ENCODE peak calls at places on chromosomes 16 and 17, in six cellular contexts. One of them, this sample, is unnamed.

GRCh38 chr17:39450051-39450450 is 1.0 kb downstream of the MED1 start:
- DNase-seq in ovary: no peak
- DNase-seq in HCT116: no peak
- DNase-seq in ascending aorta: no peak
- DNase-seq in dorsolateral prefrontal cortex: no peak
- DNase-seq in CD8-positive, alpha-beta memory T cell: no peak
- DNase-seq in this sample: peak

GRCh38 chr17:73042809-73043685 is 49.4 kb downstream of the SLC39A11 start:
- DNase-seq in ovary: no peak
- DNase-seq in HCT116: no peak
- DNase-seq in ascending aorta: no peak
- DNase-seq in dorsolateral prefrontal cortex: no peak
- DNase-seq in CD8-positive, alpha-beta memory T cell: no peak
- DNase-seq in this sample: peak

GRCh38 chr17:4934173-4934979 is 2.3 kb downstream of the GP1BA start:
- DNase-seq in ovary: no peak
- DNase-seq in HCT116: no peak
- DNase-seq in ascending aorta: no peak
- DNase-seq in dorsolateral prefrontal cortex: no peak
- DNase-seq in CD8-positive, alpha-beta memory T cell: peak
- DNase-seq in this sample: no peak

GRCh38 chr17:82492647-82493516 is 26.6 kb upstream of the FOXK2 start:
- DNase-seq in ovary: no peak
- DNase-seq in HCT116: no peak
- DNase-seq in ascending aorta: no peak
- DNase-seq in dorsolateral prefrontal cortex: no peak
- DNase-seq in CD8-positive, alpha-beta memory T cell: no peak
- DNase-seq in this sample: no peak

GRCh38 chr16:18809165-18809564 is 7.8 kb upstream of the ARL6IP1 start:
- DNase-seq in ovary: no peak
- DNase-seq in HCT116: no peak
- DNase-seq in ascending aorta: no peak
- DNase-seq in dorsolateral prefrontal cortex: no peak
- DNase-seq in CD8-positive, alpha-beta memory T cell: no peak
- DNase-seq in this sample: no peak

GRCh38 chr17:59423137-59423703 is 91.8 kb downstream of the YPEL2 start:
- DNase-seq in ovary: peak
- DNase-seq in HCT116: peak
- DNase-seq in ascending aorta: no peak
- DNase-seq in dorsolateral prefrontal cortex: no peak
- DNase-seq in CD8-positive, alpha-beta memory T cell: no peak
- DNase-seq in this sample: peak

GRCh38 chr17:73308017-73308823 is 3.6 kb downstream of the CDC42EP4 start:
- DNase-seq in ovary: peak
- DNase-seq in HCT116: peak
- DNase-seq in ascending aorta: no peak
- DNase-seq in dorsolateral prefrontal cortex: no peak
- DNase-seq in CD8-positive, alpha-beta memory T cell: no peak
- DNase-seq in this sample: peak

GRCh38 chr17:37327341-37328090 is 48.3 kb upstream of the C17orf78 start:
- DNase-seq in ovary: no peak
- DNase-seq in HCT116: no peak
- DNase-seq in ascending aorta: no peak
- DNase-seq in dorsolateral prefrontal cortex: no peak
- DNase-seq in CD8-positive, alpha-beta memory T cell: no peak
- DNase-seq in this sample: no peak

GRCh38 chr16:30700491-30700890 is 1.5 kb downstream of the SRCAP start:
- DNase-seq in ovary: no peak
- DNase-seq in HCT116: no peak
- DNase-seq in ascending aorta: no peak
- DNase-seq in dorsolateral prefrontal cortex: no peak
- DNase-seq in CD8-positive, alpha-beta memory T cell: no peak
- DNase-seq in this sample: no peak

GRCh38 chr16:14401839-14402115 is 228.3 kb downstream of the PARN start:
- DNase-seq in ovary: no peak
- DNase-seq in HCT116: no peak
- DNase-seq in ascending aorta: no peak
- DNase-seq in dorsolateral prefrontal cortex: no peak
- DNase-seq in CD8-positive, alpha-beta memory T cell: no peak
- DNase-seq in this sample: no peak

GRCh38 chr17:44375196-44376017 is 11.8 kb upstream of the FAM171A2 start:
- DNase-seq in ovary: no peak
- DNase-seq in HCT116: no peak
- DNase-seq in ascending aorta: no peak
- DNase-seq in dorsolateral prefrontal cortex: no peak
- DNase-seq in CD8-positive, alpha-beta memory T cell: no peak
- DNase-seq in this sample: no peak

GRCh38 chr16:74226361-74226979 is 70.1 kb upstream of the PSMD7 start:
- DNase-seq in ovary: no peak
- DNase-seq in HCT116: peak
- DNase-seq in ascending aorta: no peak
- DNase-seq in dorsolateral prefrontal cortex: no peak
- DNase-seq in CD8-positive, alpha-beta memory T cell: no peak
- DNase-seq in this sample: no peak

GRCh38 chr16:14275934-14276333 is 204.8 kb downstream of the MRTFB start:
- DNase-seq in ovary: no peak
- DNase-seq in HCT116: no peak
- DNase-seq in ascending aorta: no peak
- DNase-seq in dorsolateral prefrontal cortex: no peak
- DNase-seq in CD8-positive, alpha-beta memory T cell: no peak
- DNase-seq in this sample: no peak

GRCh38 chr17:70855401-70856054 is 686.2 kb downstream of the KCNJ2 start:
- DNase-seq in ovary: no peak
- DNase-seq in HCT116: no peak
- DNase-seq in ascending aorta: no peak
- DNase-seq in dorsolateral prefrontal cortex: no peak
- DNase-seq in CD8-positive, alpha-beta memory T cell: no peak
- DNase-seq in this sample: no peak

GRCh38 chr17:63843387-63844292 is 1.2 kb upstream of the SMARCD2 start:
- DNase-seq in ovary: peak
- DNase-seq in HCT116: peak
- DNase-seq in ascending aorta: no peak
- DNase-seq in dorsolateral prefrontal cortex: no peak
- DNase-seq in CD8-positive, alpha-beta memory T cell: peak
- DNase-seq in this sample: peak

GRCh38 chr16:16014329-16015224 is 65.2 kb downstream of the ABCC1 start:
- DNase-seq in ovary: peak
- DNase-seq in HCT116: no peak
- DNase-seq in ascending aorta: peak
- DNase-seq in dorsolateral prefrontal cortex: no peak
- DNase-seq in CD8-positive, alpha-beta memory T cell: no peak
- DNase-seq in this sample: no peak

GRCh38 chr16:29315916-29316517 is 90.5 kb downstream of the NPIPB11 start:
- DNase-seq in ovary: no peak
- DNase-seq in HCT116: no peak
- DNase-seq in ascending aorta: no peak
- DNase-seq in dorsolateral prefrontal cortex: no peak
- DNase-seq in CD8-positive, alpha-beta memory T cell: no peak
- DNase-seq in this sample: peak

GRCh38 chr17:34393401-34393800 is 30.4 kb upstream of the CCL1 start:
- DNase-seq in ovary: no peak
- DNase-seq in HCT116: no peak
- DNase-seq in ascending aorta: no peak
- DNase-seq in dorsolateral prefrontal cortex: no peak
- DNase-seq in CD8-positive, alpha-beta memory T cell: no peak
- DNase-seq in this sample: no peak

GRCh38 chr17:82113941-82114340 is 15.9 kb upstream of the FASN start:
- DNase-seq in ovary: no peak
- DNase-seq in HCT116: no peak
- DNase-seq in ascending aorta: no peak
- DNase-seq in dorsolateral prefrontal cortex: no peak
- DNase-seq in CD8-positive, alpha-beta memory T cell: no peak
- DNase-seq in this sample: no peak

GRCh38 chr16:85028638-85029412 is 1.2 kb downstream of the KIAA0513 start:
- DNase-seq in ovary: peak
- DNase-seq in HCT116: no peak
- DNase-seq in ascending aorta: peak
- DNase-seq in dorsolateral prefrontal cortex: no peak
- DNase-seq in CD8-positive, alpha-beta memory T cell: peak
- DNase-seq in this sample: peak

GRCh38 chr16:989354-989814 is 7.8 kb downstream of the SOX8 start:
- DNase-seq in ovary: no peak
- DNase-seq in HCT116: no peak
- DNase-seq in ascending aorta: no peak
- DNase-seq in dorsolateral prefrontal cortex: no peak
- DNase-seq in CD8-positive, alpha-beta memory T cell: no peak
- DNase-seq in this sample: no peak

GRCh38 chr17:82418001-82418986 is at the start of the genes HEXD and OGFOD3:
- DNase-seq in ovary: peak
- DNase-seq in HCT116: peak
- DNase-seq in ascending aorta: no peak
- DNase-seq in dorsolateral prefrontal cortex: peak
- DNase-seq in CD8-positive, alpha-beta memory T cell: peak
- DNase-seq in this sample: peak

GRCh38 chr16:85991425-85991824 is 92.5 kb downstream of the IRF8 start:
- DNase-seq in ovary: no peak
- DNase-seq in HCT116: no peak
- DNase-seq in ascending aorta: no peak
- DNase-seq in dorsolateral prefrontal cortex: no peak
- DNase-seq in CD8-positive, alpha-beta memory T cell: no peak
- DNase-seq in this sample: no peak

GRCh38 chr17:2803971-2804370 is 7.7 kb downstream of the RAP1GAP2 start:
- DNase-seq in ovary: no peak
- DNase-seq in HCT116: no peak
- DNase-seq in ascending aorta: no peak
- DNase-seq in dorsolateral prefrontal cortex: no peak
- DNase-seq in CD8-positive, alpha-beta memory T cell: no peak
- DNase-seq in this sample: no peak
- H3K27ac ChIP-seq in ovary: no peak
- H3K27ac ChIP-seq in HCT116: no peak
- H3K27ac ChIP-seq in ascending aorta: no peak
- H3K27ac ChIP-seq in dorsolateral prefrontal cortex: no peak
- H3K27ac ChIP-seq in CD8-positive, alpha-beta memory T cell: no peak
- H3K27ac ChIP-seq in this sample: no peak

GRCh38 chr16:88686062-88686438 is 257 bp downstream of the SNAI3 start:
- DNase-seq in ovary: no peak
- DNase-seq in HCT116: no peak
- DNase-seq in ascending aorta: no peak
- DNase-seq in dorsolateral prefrontal cortex: no peak
- DNase-seq in CD8-positive, alpha-beta memory T cell: peak
- DNase-seq in this sample: no peak

GRCh38 chr16:88687254-88687576 is 908 bp upstream of the SNAI3 start:
- DNase-seq in ovary: no peak
- DNase-seq in HCT116: no peak
- DNase-seq in ascending aorta: no peak
- DNase-seq in dorsolateral prefrontal cortex: no peak
- DNase-seq in CD8-positive, alpha-beta memory T cell: no peak
- DNase-seq in this sample: no peak

GRCh38 chr16:88684569-88685155 is 1.6 kb downstream of the SNAI3 start:
- DNase-seq in ovary: no peak
- DNase-seq in HCT116: no peak
- DNase-seq in ascending aorta: no peak
- DNase-seq in dorsolateral prefrontal cortex: no peak
- DNase-seq in CD8-positive, alpha-beta memory T cell: no peak
- DNase-seq in this sample: no peak

GRCh38 chr16:88686439-88687253 is at the start of gene SNAI3:
- DNase-seq in ovary: peak
- DNase-seq in HCT116: peak
- DNase-seq in ascending aorta: no peak
- DNase-seq in dorsolateral prefrontal cortex: no peak
- DNase-seq in CD8-positive, alpha-beta memory T cell: peak
- DNase-seq in this sample: peak

DNA sequence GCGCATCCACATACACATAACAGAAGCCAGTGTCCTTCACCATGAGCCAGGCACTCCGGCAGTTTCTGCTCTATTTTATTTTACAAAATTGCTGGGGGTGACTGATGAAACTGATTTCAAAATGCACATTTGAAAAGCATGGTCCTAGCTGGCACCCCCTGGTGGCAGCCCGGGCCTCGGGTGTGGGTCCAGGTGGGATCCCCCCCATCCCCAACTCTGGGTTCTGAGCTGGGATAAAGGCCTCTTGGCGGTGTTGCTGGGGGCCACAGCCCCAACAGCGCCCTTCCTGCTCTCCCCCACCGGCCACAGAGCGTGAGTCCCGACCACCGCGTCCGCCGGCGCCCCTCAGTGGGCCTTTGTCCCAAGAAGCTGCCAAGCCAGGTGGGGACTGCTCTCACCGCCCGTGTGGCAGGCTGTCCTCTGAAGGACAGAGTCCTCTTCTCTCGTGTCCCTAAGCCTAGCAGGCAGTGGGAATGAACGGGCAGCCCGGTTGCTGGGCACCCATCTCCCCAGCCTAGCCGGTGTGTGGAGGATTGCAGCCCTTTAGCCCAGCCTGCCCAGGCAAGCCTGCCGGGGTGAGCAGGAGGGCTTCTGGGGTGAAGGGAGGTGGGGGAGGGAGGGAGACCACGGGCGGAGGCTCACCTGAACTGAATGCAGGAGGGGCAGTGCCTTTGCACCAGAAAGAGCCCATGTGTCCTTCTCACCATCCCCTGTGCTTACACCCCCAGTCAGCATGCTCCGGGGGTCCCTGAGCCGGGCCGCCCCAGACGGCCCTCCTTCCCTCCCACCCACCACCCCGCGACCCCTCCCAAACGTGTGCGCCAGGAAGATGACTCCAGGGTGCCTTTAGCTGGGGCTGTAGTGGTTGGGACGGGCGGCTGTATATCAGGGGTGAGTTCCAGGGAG is 898 bp downstream of the SNAI3 start:
- DNase-seq in ovary: no peak
- DNase-seq in HCT116: no peak
- DNase-seq in ascending aorta: no peak
- DNase-seq in dorsolateral prefrontal cortex: no peak
- DNase-seq in CD8-positive, alpha-beta memory T cell: peak
- DNase-seq in this sample: no peak
- H3K27ac ChIP-seq in ovary: no peak
- H3K27ac ChIP-seq in HCT116: peak
- H3K27ac ChIP-seq in ascending aorta: no peak
- H3K27ac ChIP-seq in dorsolateral prefrontal cortex: no peak
- H3K27ac ChIP-seq in CD8-positive, alpha-beta memory T cell: peak
- H3K27ac ChIP-seq in this sample: peak

GRCh38 chr17:41666708-41667279 is 21.9 kb upstream of the EIF1 start:
- DNase-seq in ovary: peak
- DNase-seq in HCT116: peak
- DNase-seq in ascending aorta: no peak
- DNase-seq in dorsolateral prefrontal cortex: peak
- DNase-seq in CD8-positive, alpha-beta memory T cell: peak
- DNase-seq in this sample: peak
- H3K27ac ChIP-seq in ovary: peak
- H3K27ac ChIP-seq in HCT116: peak
- H3K27ac ChIP-seq in ascending aorta: peak
- H3K27ac ChIP-seq in dorsolateral prefrontal cortex: peak
- H3K27ac ChIP-seq in CD8-positive, alpha-beta memory T cell: peak
- H3K27ac ChIP-seq in this sample: peak

GRCh38 chr16:54648575-54648974 is 282.1 kb upstream of the IRX5 start:
- DNase-seq in ovary: no peak
- DNase-seq in HCT116: no peak
- DNase-seq in ascending aorta: no peak
- DNase-seq in dorsolateral prefrontal cortex: no peak
- DNase-seq in CD8-positive, alpha-beta memory T cell: no peak
- DNase-seq in this sample: no peak

GRCh38 chr16:54647731-54648221 is 282.9 kb upstream of the IRX5 start:
- DNase-seq in ovary: no peak
- DNase-seq in HCT116: no peak
- DNase-seq in ascending aorta: no peak
- DNase-seq in dorsolateral prefrontal cortex: no peak
- DNase-seq in CD8-positive, alpha-beta memory T cell: no peak
- DNase-seq in this sample: no peak

GRCh38 chr16:54651440-54651839 is 279.2 kb upstream of the IRX5 start:
- DNase-seq in ovary: no peak
- DNase-seq in HCT116: no peak
- DNase-seq in ascending aorta: no peak
- DNase-seq in dorsolateral prefrontal cortex: no peak
- DNase-seq in CD8-positive, alpha-beta memory T cell: no peak
- DNase-seq in this sample: no peak

GRCh38 chr16:54651851-54652770 is 278.6 kb upstream of the IRX5 start:
- DNase-seq in ovary: no peak
- DNase-seq in HCT116: no peak
- DNase-seq in ascending aorta: no peak
- DNase-seq in dorsolateral prefrontal cortex: no peak
- DNase-seq in CD8-positive, alpha-beta memory T cell: no peak
- DNase-seq in this sample: no peak

GRCh38 chr16:54649846-54650245 is 280.8 kb upstream of the IRX5 start:
- DNase-seq in ovary: no peak
- DNase-seq in HCT116: no peak
- DNase-seq in ascending aorta: no peak
- DNase-seq in dorsolateral prefrontal cortex: no peak
- DNase-seq in CD8-positive, alpha-beta memory T cell: no peak
- DNase-seq in this sample: no peak
- H3K27ac ChIP-seq in ovary: no peak
- H3K27ac ChIP-seq in HCT116: no peak
- H3K27ac ChIP-seq in ascending aorta: no peak
- H3K27ac ChIP-seq in dorsolateral prefrontal cortex: no peak
- H3K27ac ChIP-seq in CD8-positive, alpha-beta memory T cell: no peak
- H3K27ac ChIP-seq in this sample: no peak

This sample was measured in small intestine.